ENCODE peak calls at places on chromosomes 6 and 20, in five cellular contexts. K is A549, J is HL-60, R is HCT116, Q is GM12878. D is an unnamed sample.

GRCh38 chr6:31158863-31159855 is 770 bp downstream of the TCF19 start:
- DNase-seq in Q (no peak), R (no peak), K (no peak), J (peak), D (peak)

GRCh38 chr20:57609086-57609841 is 11.0 kb downstream of the ZBP1 start:
- DNase-seq in R (no peak), J (no peak), K (no peak), Q (no peak), D (no peak)

GRCh38 chr20:48208176-48208575 is 422.9 kb upstream of the SULF2 start:
- DNase-seq in J (no peak), R (no peak), K (no peak), Q (no peak), D (no peak)

GRCh38 chr6:121521164-121521555 is 85.7 kb downstream of the GJA1 start:
- DNase-seq in Q (no peak), R (no peak), J (no peak), K (no peak), D (no peak)

GRCh38 chr6:26022166-26022510 is 59.5 kb downstream of the TRIM38 start:
- DNase-seq in J (peak), K (peak), R (peak), Q (peak), D (peak)

GRCh38 chr20:8461186-8461585 is 329.1 kb downstream of the PLCB1 start:
- DNase-seq in Q (no peak), R (no peak), K (no peak), J (no peak), D (no peak)

GRCh38 chr6:75296811-75297779 is 12.5 kb upstream of the TMEM30A start:
- DNase-seq in R (peak), K (peak), Q (no peak), J (peak), D (peak)

GRCh38 chr6:139044250-139044649 is 15.7 kb downstream of the ABRACL start:
- DNase-seq in R (no peak), Q (no peak), J (no peak), K (no peak), D (no peak)

GRCh38 chr6:21994821-21995220 is 302.0 kb downstream of the PRL start:
- DNase-seq in Q (no peak), R (no peak), K (no peak), J (no peak), D (no peak)

GRCh38 chr6:27503436-27504030 is 30.6 kb upstream of the ZNF184 start:
- DNase-seq in K (peak), R (peak), Q (peak), J (peak), D (peak)

GRCh38 chr6:14747881-14748520 is 497.9 kb upstream of the JARID2 start:
- DNase-seq in Q (no peak), R (no peak), K (no peak), J (no peak), D (no peak)

GRCh38 chr6:15389759-15390723 is 144.2 kb downstream of the JARID2 start:
- DNase-seq in Q (peak), R (peak), J (peak), K (peak), D (peak)

GRCh38 chr6:14681699-14682487 is 564.0 kb upstream of the JARID2 start:
- DNase-seq in J (peak), Q (no peak), R (no peak), K (no peak), D (no peak)

GRCh38 chr6:106702046-106702445 is 72.7 kb downstream of the QRSL1 start:
- DNase-seq in K (no peak), Q (no peak), J (no peak), R (no peak), D (no peak)

GRCh38 chr20:4811661-4812181 is 90.0 kb downstream of the PRND start:
- DNase-seq in R (no peak), Q (peak), J (peak), K (no peak), D (no peak)

GRCh38 chr6:134551245-134551960 is 233.5 kb upstream of the SGK1 start:
- DNase-seq in Q (no peak), J (no peak), K (peak), R (no peak), D (no peak)

GRCh38 chr20:41134362-41135186 is 2.8 kb upstream of the PLCG1 start:
- DNase-seq in J (no peak), K (no peak), Q (no peak), R (no peak), D (no peak)

GRCh38 chr6:31871068-31871659 is 7.6 kb downstream of the SLC44A4 start:
- DNase-seq in K (no peak), Q (no peak), J (no peak), R (no peak), D (peak)

GRCh38 chr20:46741924-46742692 is 32.7 kb downstream of the SLC2A10 start:
- DNase-seq in K (no peak), Q (no peak), J (no peak), R (no peak), D (no peak)

GRCh38 chr6:133947302-133947900 is 5.6 kb upstream of the TBPL1 start:
- DNase-seq in R (no peak), Q (no peak), J (no peak), K (no peak), D (no peak)

GRCh38 chr20:51134405-51134804 is 111.5 kb upstream of the KCNG1 start:
- DNase-seq in J (no peak), Q (no peak), K (no peak), R (no peak), D (no peak)

GRCh38 chr20:910840-911770 is 5.0 kb downstream of the ANGPT4 start:
- DNase-seq in K (no peak), J (no peak), R (no peak), Q (no peak), D (no peak)

GRCh38 chr6:25670793-25671513 is 18.9 kb downstream of the SCGN start:
- DNase-seq in R (peak), K (peak), J (no peak), Q (no peak), D (no peak)

GRCh38 chr6:93412452-93412851 is 6.9 kb downstream of the EPHA7 start:
- DNase-seq in J (no peak), R (no peak), K (no peak), Q (no peak), D (no peak)

GRCh38 chr6:149271348-149272340 is 45.9 kb upstream of the TAB2 start:
- DNase-seq in Q (peak), J (peak), R (no peak), K (no peak), D (no peak)

GRCh38 chr20:22825076-22825475 is 210.0 kb upstream of the SSTR4 start:
- DNase-seq in J (no peak), Q (no peak), K (no peak), R (no peak), D (no peak)

GRCh38 chr6:92150560-92150959 is 1268.8 kb downstream of the EPHA7 start:
- DNase-seq in Q (no peak), K (no peak), J (no peak), R (no peak), D (no peak)

GRCh38 chr6:21309791-21310190 is 283.8 kb upstream of the SOX4 start:
- DNase-seq in K (no peak), Q (no peak), R (no peak), J (no peak), D (no peak)

GRCh38 chr20:52331655-52332054 is 140.1 kb upstream of the ZFP64 start:
- DNase-seq in Q (no peak), R (no peak), K (no peak), J (no peak), D (no peak)

GRCh38 chr6:166938150-166938549 is 18.2 kb downstream of the RNASET2 start:
- DNase-seq in K (no peak), J (no peak), R (no peak), Q (no peak), D (no peak)

GRCh38 chr20:19964289-19965263 is 52.6 kb upstream of the NAA20 start:
- DNase-seq in Q (no peak), K (peak), R (no peak), J (no peak), D (no peak)

GRCh38 chr6:167965602-167966539 is 31.6 kb upstream of the KIF25 start:
- DNase-seq in J (no peak), R (no peak), K (no peak), Q (no peak), D (no peak)

GRCh38 chr20:32152421-32153155 is 43.1 kb downstream of the TM9SF4 start:
- DNase-seq in J (no peak), Q (no peak), K (no peak), R (no peak), D (no peak)
- TF ChIP-seq REST in J (no peak), Q (no peak), K (no peak), R (no peak), D (no peak)

GRCh38 chr6:63351995-63352586 is 32.3 kb upstream of the LGSN start:
- DNase-seq in J (peak), R (peak), Q (peak), K (peak), D (no peak)
- TF ChIP-seq REST in J (no peak), R (no peak), Q (no peak), K (no peak), D (no peak)

GRCh38 chr6:42571611-42572342 is 7.9 kb downstream of the UBR2 start:
- DNase-seq in K (no peak), J (no peak), Q (no peak), R (no peak), D (no peak)

GRCh38 chr6:42566614-42567208 is 2.9 kb downstream of the UBR2 start:
- DNase-seq in K (no peak), R (no peak), J (no peak), Q (no peak), D (no peak)

GRCh38 chr6:42569102-42570028 is 5.5 kb downstream of the UBR2 start:
- DNase-seq in K (peak), R (no peak), J (peak), Q (no peak), D (no peak)

GRCh38 chr6:42572523-42572922 is 8.7 kb downstream of the UBR2 start:
- DNase-seq in R (no peak), Q (peak), K (no peak), J (peak), D (no peak)
- TF ChIP-seq REST in R (no peak), Q (no peak), K (no peak), J (no peak), D (no peak)

DNA sequence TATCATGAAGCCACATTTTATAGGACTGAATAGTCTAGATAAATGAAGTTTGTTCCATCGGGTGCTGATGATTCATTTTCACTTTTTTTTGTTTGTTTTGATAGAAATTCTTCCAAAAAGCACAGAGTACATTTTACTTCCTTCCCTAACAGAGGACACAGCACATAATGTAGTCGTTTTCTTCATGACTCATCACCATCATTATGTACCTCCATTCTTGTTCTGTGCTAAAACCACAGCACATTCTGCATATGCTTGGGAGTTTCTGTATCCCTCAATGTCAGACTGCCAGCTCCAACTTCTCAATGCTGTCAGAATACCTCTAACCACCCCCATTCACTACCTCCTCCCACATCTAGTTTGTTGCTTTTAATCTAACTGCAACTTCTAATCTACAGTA is 1004.9 kb upstream of the ADGRB3 start:
- DNase-seq in J (peak), Q (no peak), K (no peak), R (no peak), D (no peak)
- TF ChIP-seq REST in J (no peak), Q (no peak), K (no peak), R (no peak), D (no peak)

GRCh38 chr20:62714799-62715198 is 6.2 kb downstream of the NTSR1 start:
- DNase-seq in R (no peak), Q (no peak), K (no peak), J (no peak), D (no peak)

GRCh38 chr20:62716198-62716940 is 7.7 kb downstream of the NTSR1 start:
- DNase-seq in K (no peak), Q (no peak), J (no peak), R (no peak), D (no peak)

GRCh38 chr20:62714006-62714405 is 5.4 kb downstream of the NTSR1 start:
- DNase-seq in Q (no peak), K (no peak), J (no peak), R (no peak), D (no peak)

GRCh38 chr20:62716941-62717310 is 8.3 kb downstream of the NTSR1 start:
- DNase-seq in Q (no peak), J (no peak), R (no peak), K (no peak), D (no peak)

GRCh38 chr20:62715201-62715600 is 6.6 kb downstream of the NTSR1 start:
- DNase-seq in R (no peak), J (no peak), K (no peak), Q (no peak), D (no peak)
- TF ChIP-seq REST in R (no peak), J (no peak), K (no peak), Q (no peak), D (no peak)

GRCh38 chr6:37021356-37022129 is 16.1 kb downstream of the FGD2 start:
- DNase-seq in J (peak), Q (no peak), R (no peak), K (peak), D (no peak)
- TF ChIP-seq REST in J (no peak), Q (no peak), R (no peak), K (no peak), D (no peak)

DNA sequence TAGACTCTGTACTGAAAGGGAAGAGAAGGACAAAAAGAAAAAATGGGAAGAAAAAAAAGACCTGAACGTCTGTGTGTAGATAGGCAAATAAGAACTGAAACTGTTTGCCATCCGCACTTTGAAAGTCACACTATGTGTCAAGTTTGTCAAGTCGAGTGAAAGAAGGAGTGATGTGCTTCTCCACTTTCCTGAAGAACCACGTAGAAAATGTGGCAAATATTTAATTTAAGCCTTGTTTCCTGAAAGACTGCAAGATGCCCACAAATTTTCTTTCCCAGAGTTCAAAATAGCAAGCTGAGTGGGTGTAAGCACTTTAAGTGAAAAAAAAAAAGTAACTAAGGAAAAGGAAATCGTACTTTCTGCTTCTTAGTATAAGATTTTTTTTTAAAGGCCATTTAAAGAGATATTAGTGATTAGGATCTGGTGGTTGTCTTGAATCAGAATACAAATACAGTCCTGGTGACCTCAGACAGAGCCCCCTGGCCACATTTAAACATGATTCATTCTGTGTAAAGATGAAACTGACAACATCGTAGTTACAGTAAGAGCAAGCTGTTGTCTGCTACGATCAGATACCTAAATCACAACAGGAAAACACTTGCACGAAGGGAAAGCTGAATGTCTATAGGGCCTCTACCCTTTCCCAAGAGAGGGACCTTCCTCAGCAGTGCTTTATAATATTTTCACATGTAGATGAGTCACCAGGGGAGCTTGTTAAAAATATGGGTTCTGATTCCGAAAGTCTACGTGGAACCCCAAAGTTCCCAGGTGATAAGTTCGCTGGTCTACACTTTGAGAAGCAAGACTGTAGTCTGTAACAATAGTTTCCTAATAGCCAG is 102.3 kb downstream of the HIVEP2 start:
- DNase-seq in R (no peak), Q (peak), J (no peak), K (peak), D (peak)
- TF ChIP-seq REST in R (no peak), Q (peak), J (no peak), K (no peak), D (no peak)

DNA sequence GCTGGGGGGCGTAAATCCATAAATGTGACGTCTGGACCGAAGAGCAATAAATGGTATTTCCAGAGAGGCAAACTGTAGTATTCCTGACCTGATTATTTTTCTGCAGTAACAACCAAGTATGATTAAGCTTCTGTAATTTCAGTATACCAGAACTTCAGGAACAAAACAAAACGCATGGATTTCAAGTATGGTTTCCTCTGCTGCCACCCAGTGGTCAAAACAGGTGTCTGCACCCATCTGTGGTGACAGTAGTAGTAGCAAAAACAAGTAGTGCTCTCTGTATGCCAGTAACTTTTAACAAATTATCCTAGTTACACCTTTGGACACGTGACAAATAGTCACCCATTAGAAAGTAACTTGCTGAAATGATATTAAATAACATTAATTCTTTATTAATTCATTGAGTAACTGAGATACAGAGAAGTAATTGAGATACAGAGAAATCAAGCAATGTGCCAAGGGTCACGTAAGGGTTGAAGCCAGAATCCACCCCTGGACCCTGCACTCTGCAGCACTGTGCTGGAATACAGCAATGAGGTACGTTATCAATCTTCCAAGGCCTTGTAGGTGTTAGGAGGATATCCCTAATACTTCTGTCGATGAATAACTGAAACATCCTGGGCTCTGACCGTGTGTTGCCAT is 7.9 kb downstream of the CALHM4 start:
- DNase-seq in Q (no peak), J (peak), K (peak), R (peak), D (peak)
- TF ChIP-seq REST in Q (no peak), J (no peak), K (no peak), R (no peak), D (no peak)

GRCh38 chr20:49748525-49748838 is 34.8 kb upstream of the B4GALT5 start:
- DNase-seq in R (no peak), K (no peak), J (no peak), Q (no peak), D (no peak)

GRCh38 chr20:49752504-49752903 is 38.8 kb upstream of the B4GALT5 start:
- DNase-seq in J (no peak), Q (no peak), K (no peak), R (no peak), D (no peak)

GRCh38 chr20:49751397-49751735 is 37.7 kb upstream of the B4GALT5 start:
- DNase-seq in J (no peak), Q (no peak), R (no peak), K (no peak), D (no peak)

GRCh38 chr20:49750611-49751396 is 37.1 kb upstream of the B4GALT5 start:
- DNase-seq in Q (peak), R (no peak), J (peak), K (no peak), D (no peak)

GRCh38 chr20:49747707-49748524 is 34.2 kb upstream of the B4GALT5 start:
- DNase-seq in J (no peak), R (no peak), Q (no peak), K (peak), D (peak)
- TF ChIP-seq REST in J (no peak), R (no peak), Q (no peak), K (no peak), D (no peak)

GRCh38 chr20:45016089-45016641 is 49.9 kb downstream of the STK4 start:
- DNase-seq in R (no peak), K (no peak), J (no peak), Q (no peak), D (no peak)
- TF ChIP-seq REST in R (no peak), K (no peak), J (no peak), Q (no peak), D (no peak)